ENCODE peak calls at places on chromosomes 16 and 17, in four cellular contexts. One of them, this sample, is unnamed. For H3K9me3, the result is how much of the 10 kb centered on the place peaks cover.

GRCh38 chr16:31876955-31877828 is 3.6 kb downstream of the ZNF267 start:
- DNase-seq in upper lobe of left lung: no peak
- DNase-seq in thoracic aorta: no peak
- DNase-seq in GM23248: peak
- DNase-seq in this sample: no peak

GRCh38 chr16:57178793-57179212 is 7.0 kb downstream of the PSME3IP1 start:
- DNase-seq in upper lobe of left lung: no peak
- DNase-seq in thoracic aorta: no peak
- DNase-seq in GM23248: no peak
- DNase-seq in this sample: no peak

GRCh38 chr16:23254338-23254737 is 47.8 kb upstream of the SCNN1B start:
- DNase-seq in GM23248: peak
- DNase-seq in upper lobe of left lung: no peak
- DNase-seq in thoracic aorta: no peak
- DNase-seq in this sample: no peak

GRCh38 chr17:12231027-12231682 is 210.5 kb downstream of the MAP2K4 start:
- DNase-seq in upper lobe of left lung: no peak
- DNase-seq in thoracic aorta: peak
- DNase-seq in GM23248: peak
- DNase-seq in this sample: no peak

GRCh38 chr16:10558746-10559641 is 21.4 kb downstream of the EMP2 start:
- DNase-seq in GM23248: peak
- DNase-seq in thoracic aorta: peak
- DNase-seq in upper lobe of left lung: peak
- DNase-seq in this sample: no peak

GRCh38 chr17:18950944-18951905 is 740 bp upstream of the SLC5A10 start:
- DNase-seq in GM23248: peak
- DNase-seq in thoracic aorta: no peak
- DNase-seq in upper lobe of left lung: no peak
- DNase-seq in this sample: no peak

GRCh38 chr17:42895185-42895555 is 5.4 kb upstream of the G6PC1 start:
- DNase-seq in upper lobe of left lung: no peak
- DNase-seq in thoracic aorta: peak
- DNase-seq in GM23248: peak
- DNase-seq in this sample: no peak

GRCh38 chr17:50047083-50047482 is 8.8 kb upstream of the ITGA3 start:
- DNase-seq in thoracic aorta: no peak
- DNase-seq in upper lobe of left lung: no peak
- DNase-seq in GM23248: no peak
- DNase-seq in this sample: no peak

DNA sequence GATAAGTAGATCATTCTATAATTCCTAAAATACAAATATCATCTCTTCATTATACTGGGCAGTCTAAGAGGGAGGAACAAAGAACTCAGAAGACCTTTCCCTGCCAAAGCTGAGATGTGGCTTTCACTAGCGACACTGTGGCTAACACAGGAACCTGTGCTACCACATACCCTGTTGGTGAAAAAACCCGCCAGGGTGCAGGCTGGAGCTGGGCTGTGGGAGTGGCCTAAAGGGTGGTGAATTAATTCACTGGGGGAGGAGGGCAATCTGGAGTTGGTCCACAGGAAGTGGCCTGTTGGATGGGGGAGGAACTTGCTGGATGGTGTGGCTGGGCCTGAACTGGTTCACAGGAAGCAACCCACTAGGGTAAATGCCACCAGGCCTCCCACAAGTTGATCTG is 7.4 kb downstream of the ZNF594 start:
- DNase-seq in upper lobe of left lung: no peak
- DNase-seq in GM23248: no peak
- DNase-seq in thoracic aorta: no peak
- DNase-seq in this sample: no peak
- H3K9me3 ChIP-seq in upper lobe of left lung: half or more
- H3K9me3 ChIP-seq in GM23248: under half
- H3K9me3 ChIP-seq in thoracic aorta: half or more
- H3K9me3 ChIP-seq in this sample: under half

GRCh38 chr17:64780096-64781012 is 118.2 kb upstream of the SMURF2 start:
- DNase-seq in GM23248: peak
- DNase-seq in upper lobe of left lung: peak
- DNase-seq in thoracic aorta: no peak
- DNase-seq in this sample: peak
- H3K9me3 ChIP-seq in GM23248: under half
- H3K9me3 ChIP-seq in upper lobe of left lung: under half
- H3K9me3 ChIP-seq in thoracic aorta: under half
- H3K9me3 ChIP-seq in this sample: under half

GRCh38 chr17:61699032-61699431 is 108.0 kb upstream of the NACA2 start:
- DNase-seq in upper lobe of left lung: no peak
- DNase-seq in thoracic aorta: no peak
- DNase-seq in GM23248: no peak
- DNase-seq in this sample: no peak
- H3K9me3 ChIP-seq in upper lobe of left lung: under half
- H3K9me3 ChIP-seq in thoracic aorta: under half
- H3K9me3 ChIP-seq in GM23248: under half
- H3K9me3 ChIP-seq in this sample: under half

GRCh38 chr16:35431829-35432663 is 1972.6 kb downstream of the TP53TG3F start:
- DNase-seq in upper lobe of left lung: peak
- DNase-seq in thoracic aorta: no peak
- DNase-seq in GM23248: peak
- DNase-seq in this sample: no peak
- H3K9me3 ChIP-seq in upper lobe of left lung: under half
- H3K9me3 ChIP-seq in thoracic aorta: under half
- H3K9me3 ChIP-seq in GM23248: under half
- H3K9me3 ChIP-seq in this sample: under half

GRCh38 chr17:6502142-6502541 is 54.2 kb downstream of the PITPNM3 start:
- DNase-seq in upper lobe of left lung: no peak
- DNase-seq in GM23248: no peak
- DNase-seq in thoracic aorta: no peak
- DNase-seq in this sample: no peak

GRCh38 chr17:6503641-6504195 is 52.6 kb downstream of the PITPNM3 start:
- DNase-seq in GM23248: no peak
- DNase-seq in thoracic aorta: no peak
- DNase-seq in upper lobe of left lung: no peak
- DNase-seq in this sample: no peak

GRCh38 chr17:6505425-6506142 is 50.8 kb downstream of the PITPNM3 start:
- DNase-seq in thoracic aorta: no peak
- DNase-seq in upper lobe of left lung: no peak
- DNase-seq in GM23248: peak
- DNase-seq in this sample: no peak

GRCh38 chr17:6501359-6501758 is 55.0 kb downstream of the PITPNM3 start:
- DNase-seq in upper lobe of left lung: no peak
- DNase-seq in thoracic aorta: no peak
- DNase-seq in GM23248: no peak
- DNase-seq in this sample: no peak

DNA sequence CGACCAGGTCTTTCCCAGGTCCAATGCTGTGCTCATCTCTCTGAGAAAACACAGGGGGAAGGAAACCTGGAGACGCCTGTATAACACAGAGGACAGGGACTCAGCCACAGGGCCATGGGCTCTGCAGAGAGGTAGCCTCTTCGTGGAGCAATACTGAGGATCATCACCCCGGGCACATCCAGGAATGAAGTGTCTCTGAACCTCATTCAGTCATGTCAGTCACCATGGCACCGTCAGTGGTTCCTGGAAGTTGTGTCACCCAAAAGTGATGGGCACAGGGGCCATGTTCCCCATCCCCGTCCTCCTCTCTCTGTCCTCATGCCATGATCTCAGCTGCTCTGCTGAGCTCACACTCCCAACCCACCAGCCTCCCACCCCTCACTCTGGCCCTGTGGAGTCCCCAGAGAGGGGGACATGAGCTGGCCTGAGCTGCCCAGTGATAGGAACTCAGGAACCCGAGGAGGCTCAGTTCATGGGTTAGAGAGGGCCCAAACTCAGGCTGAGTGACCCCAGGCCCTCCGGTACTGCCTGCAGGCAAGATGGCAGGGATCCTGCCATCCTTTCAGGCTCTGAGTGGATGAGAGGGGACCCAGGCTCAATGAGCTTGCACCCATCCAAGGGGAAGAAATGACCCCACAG is 53.4 kb downstream of the PITPNM3 start:
- DNase-seq in GM23248: no peak
- DNase-seq in upper lobe of left lung: no peak
- DNase-seq in thoracic aorta: no peak
- DNase-seq in this sample: no peak
- H3K9me3 ChIP-seq in GM23248: under half
- H3K9me3 ChIP-seq in upper lobe of left lung: under half
- H3K9me3 ChIP-seq in thoracic aorta: under half
- H3K9me3 ChIP-seq in this sample: under half

GRCh38 chr17:5181509-5182305 is 10.0 kb downstream of the ZNF594 start:
- DNase-seq in GM23248: no peak
- DNase-seq in upper lobe of left lung: no peak
- DNase-seq in thoracic aorta: no peak
- DNase-seq in this sample: no peak

GRCh38 chr17:5182597-5183409 is 8.9 kb downstream of the ZNF594 start:
- DNase-seq in upper lobe of left lung: no peak
- DNase-seq in thoracic aorta: no peak
- DNase-seq in GM23248: no peak
- DNase-seq in this sample: no peak

GRCh38 chr17:5179003-5179402 is 12.7 kb downstream of the ZNF594 start:
- DNase-seq in GM23248: no peak
- DNase-seq in thoracic aorta: no peak
- DNase-seq in upper lobe of left lung: peak
- DNase-seq in this sample: no peak

DNA sequence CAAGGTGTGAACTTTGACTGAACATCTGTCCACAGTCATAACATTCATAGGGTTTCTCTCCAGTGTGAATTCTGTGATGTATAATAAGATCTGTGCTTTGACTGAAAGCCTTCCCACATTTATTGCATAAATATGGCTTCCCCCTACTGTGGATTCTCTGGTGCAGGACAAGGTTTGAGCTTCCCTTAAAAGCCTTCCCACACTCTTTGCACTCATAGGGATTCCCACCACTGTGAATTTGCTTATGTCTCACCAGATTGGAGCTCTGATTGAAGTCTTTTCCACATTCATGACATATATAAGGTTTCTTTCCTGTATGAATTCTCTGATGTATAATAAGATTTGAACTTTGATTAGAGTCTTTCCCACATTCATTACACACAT is 8.3 kb downstream of the ZNF594 start:
- DNase-seq in thoracic aorta: no peak
- DNase-seq in upper lobe of left lung: no peak
- DNase-seq in GM23248: no peak
- DNase-seq in this sample: no peak
- H3K9me3 ChIP-seq in thoracic aorta: half or more
- H3K9me3 ChIP-seq in upper lobe of left lung: half or more
- H3K9me3 ChIP-seq in GM23248: under half
- H3K9me3 ChIP-seq in this sample: under half

GRCh38 chr17:33183487-33184026 is 109.5 kb downstream of the ASIC2 start:
- DNase-seq in thoracic aorta: no peak
- DNase-seq in upper lobe of left lung: no peak
- DNase-seq in GM23248: peak
- DNase-seq in this sample: no peak
- H3K9me3 ChIP-seq in thoracic aorta: under half
- H3K9me3 ChIP-seq in upper lobe of left lung: under half
- H3K9me3 ChIP-seq in GM23248: under half
- H3K9me3 ChIP-seq in this sample: under half

DNA sequence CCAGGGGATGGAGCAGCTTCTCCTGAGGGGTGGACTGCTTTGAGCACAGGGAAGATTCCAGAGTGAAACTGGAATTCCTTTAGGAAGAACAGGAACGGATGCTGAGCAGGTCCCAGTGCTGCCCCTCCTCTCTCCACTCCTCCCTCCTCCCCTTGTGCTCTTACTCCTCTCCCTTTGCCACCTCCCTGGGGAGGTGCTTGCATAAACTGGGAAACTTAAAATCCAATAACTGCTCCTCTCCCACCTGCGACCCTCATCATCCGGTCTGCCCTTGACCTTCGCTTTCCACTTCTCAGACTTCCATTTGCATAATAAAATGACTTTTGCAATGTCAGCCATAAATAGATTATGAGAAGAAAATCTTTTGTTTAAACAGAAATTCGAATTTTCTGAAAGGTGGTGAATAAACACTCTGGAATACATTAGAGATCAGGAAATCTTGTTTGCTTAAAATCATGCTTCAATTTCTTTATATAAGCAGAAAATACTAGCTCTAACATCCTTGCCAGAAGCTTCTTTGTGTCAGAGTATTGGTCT is 23.7 kb downstream of the HSBP1 start:
- DNase-seq in GM23248: no peak
- DNase-seq in thoracic aorta: no peak
- DNase-seq in upper lobe of left lung: no peak
- DNase-seq in this sample: no peak
- H3K9me3 ChIP-seq in GM23248: under half
- H3K9me3 ChIP-seq in thoracic aorta: under half
- H3K9me3 ChIP-seq in upper lobe of left lung: under half
- H3K9me3 ChIP-seq in this sample: under half